ENCODE peak calls at places on chromosomes 7 and 10, in seven cellular contexts. N is fibroblast of pulmonary artery; I is A549; K is CD4-positive, CD25-positive, alpha-beta regulatory T cell; G is lower lobe of right lung; T is astrocyte; V is skeletal muscle cell. A is an unnamed sample.

GRCh38 chr7:24871765-24872164 is 108.2 kb downstream of the OSBPL3 start:
- DNase-seq in N (no peak), I (no peak), K (no peak), G (no peak), T (no peak), V (no peak), A (no peak)

GRCh38 chr10:29063806-29064644 is 224.8 kb upstream of the LYZL1 start:
- DNase-seq in N (peak), I (peak), K (no peak), G (no peak), T (peak), V (no peak), A (peak)

GRCh38 chr10:24382979-24383663 is 174.2 kb downstream of the KIAA1217 start:
- DNase-seq in N (peak), I (no peak), K (no peak), G (no peak), T (peak), V (no peak), A (no peak)

GRCh38 chr7:18499407-18500197 is 4.1 kb downstream of the HDAC9 start:
- DNase-seq in N (no peak), I (no peak), K (no peak), G (no peak), T (no peak), V (no peak), A (peak)

GRCh38 chr7:132977234-132977633 is 104.7 kb downstream of the CHCHD3 start:
- DNase-seq in N (no peak), I (no peak), K (no peak), G (no peak), T (no peak), V (no peak), A (no peak)

GRCh38 chr10:31620236-31621151 is 301.5 kb downstream of the ZEB1 start:
- DNase-seq in N (peak), I (peak), K (no peak), G (peak), T (peak), V (peak), A (peak)

GRCh38 chr7:69129524-69129923 is 468.8 kb upstream of the AUTS2 start:
- DNase-seq in N (no peak), I (no peak), K (no peak), G (no peak), T (peak), V (no peak), A (peak)

GRCh38 chr10:66564341-66564740 is 361.5 kb upstream of the LRRTM3 start:
- DNase-seq in N (no peak), I (no peak), K (no peak), G (no peak), T (no peak), V (peak), A (no peak)

GRCh38 chr10:91511549-91512330 is 101.6 kb downstream of the HECTD2 start:
- DNase-seq in N (peak), I (peak), K (no peak), G (no peak), T (peak), V (peak), A (peak)

GRCh38 chr7:64504581-64505120 is 58.2 kb downstream of the ZNF680 start:
- DNase-seq in N (no peak), I (no peak), K (no peak), G (no peak), T (peak), V (no peak), A (no peak)

GRCh38 chr7:90756366-90756765 is 160.2 kb downstream of the CDK14 start:
- DNase-seq in N (no peak), I (no peak), K (no peak), G (no peak), T (no peak), V (no peak), A (no peak)

GRCh38 chr10:89278034-89278535 is 23.8 kb upstream of the IFIT2 start:
- DNase-seq in N (peak), I (peak), K (no peak), G (no peak), T (peak), V (peak), A (peak)

GRCh38 chr10:3774018-3774813 is 10.8 kb downstream of the KLF6 start:
- DNase-seq in N (peak), I (no peak), K (no peak), G (no peak), T (peak), V (no peak), A (no peak)

GRCh38 chr10:119111968-119112515 is 8.1 kb downstream of the DENND10 start:
- DNase-seq in N (peak), I (no peak), K (no peak), G (no peak), T (peak), V (no peak), A (peak)
- H3K4me3 ChIP-seq in N (no peak), I (no peak), K (no peak), G (no peak), T (no peak), V (no peak), A (no peak)

GRCh38 chr7:76072243-76073148 is 24.6 kb downstream of the MDH2 start:
- DNase-seq in N (no peak), I (no peak), K (no peak), G (no peak), T (no peak), V (no peak), A (no peak)
- H3K4me3 ChIP-seq in N (no peak), I (no peak), K (no peak), G (no peak), T (no peak), V (no peak), A (no peak)

DNA sequence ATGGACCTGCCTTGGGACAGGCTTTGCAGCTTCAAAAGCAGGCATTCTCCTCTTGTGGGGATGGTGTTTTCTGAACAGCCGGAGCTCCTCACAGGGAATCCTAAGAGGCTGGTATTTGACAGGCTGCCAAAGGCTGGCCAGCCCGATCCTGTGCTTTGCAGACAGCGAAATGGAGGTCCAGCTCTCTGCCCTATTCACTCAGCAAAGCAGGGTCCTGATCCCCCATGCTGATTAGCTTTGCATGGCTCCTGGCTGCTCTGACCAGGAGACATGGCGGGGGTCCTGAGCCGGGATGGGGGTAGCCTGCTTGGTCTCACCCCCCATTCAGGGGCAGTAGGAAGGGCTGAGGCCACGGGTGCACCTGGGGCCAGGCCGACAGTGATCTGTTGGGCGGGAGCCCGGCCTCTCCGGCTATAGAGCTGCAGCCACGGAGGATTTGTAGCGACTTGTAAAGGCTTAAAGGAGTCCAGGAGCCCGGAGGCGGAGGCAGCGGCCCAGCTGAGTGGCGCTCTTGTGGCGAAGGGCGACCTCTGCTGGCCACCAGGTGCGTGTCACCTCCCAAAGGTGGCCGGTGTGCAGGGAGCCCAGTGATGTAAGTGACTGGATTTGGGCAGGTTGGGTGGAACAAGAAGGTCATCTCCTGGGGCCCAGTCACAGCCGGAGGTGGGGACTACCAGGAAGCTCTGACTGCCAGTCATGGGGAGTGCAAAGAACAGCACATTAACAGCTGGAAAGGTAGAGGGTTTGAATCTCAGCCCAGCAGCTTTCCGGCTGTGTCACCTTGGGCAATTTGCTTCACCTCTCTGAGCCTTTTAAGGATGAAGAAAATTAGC is 126.5 kb downstream of the ZMIZ1 start:
- DNase-seq in N (peak), I (peak), K (peak), G (peak), T (peak), V (no peak), A (peak)
- H3K4me3 ChIP-seq in N (no peak), I (no peak), K (no peak), G (no peak), T (no peak), V (no peak), A (no peak)

GRCh38 chr7:31083205-31083801 is 31.2 kb downstream of the ADCYAP1R1 start:
- DNase-seq in N (no peak), I (no peak), K (no peak), G (peak), T (no peak), V (no peak), A (no peak)
- H3K4me3 ChIP-seq in N (no peak), I (no peak), K (no peak), G (no peak), T (no peak), V (no peak), A (no peak)

A was measured in AG10803.